ENCODE peak calls at places on chromosome 6, in five cellular contexts. One of them, this sample, is unnamed.

GRCh38 chr6:113879186-113880096 is 22.3 kb downstream of the MARCKS start:
- DNase-seq in pancreas: no peak
- DNase-seq in cardiac muscle cell: peak; percentile 70
- DNase-seq in H9: peak; percentile 65
- DNase-seq in neural crest cell: peak; percentile 30
- DNase-seq in this sample: peak; percentile 40

GRCh38 chr6:116118608-116119007 is 7.3 kb downstream of the COL10A1 start:
- DNase-seq in pancreas: no peak
- DNase-seq in cardiac muscle cell: no peak
- DNase-seq in H9: no peak
- DNase-seq in neural crest cell: no peak
- DNase-seq in this sample: no peak

GRCh38 chr6:54892831-54893230 is 46.3 kb downstream of the FAM83B start:
- DNase-seq in pancreas: no peak
- DNase-seq in cardiac muscle cell: no peak
- DNase-seq in H9: no peak
- DNase-seq in neural crest cell: no peak
- DNase-seq in this sample: no peak

GRCh38 chr6:33112148-33112547 is 36.4 kb downstream of the HLA-DPB1 start:
- DNase-seq in pancreas: no peak
- DNase-seq in cardiac muscle cell: peak; percentile 77
- DNase-seq in H9: no peak
- DNase-seq in neural crest cell: no peak
- DNase-seq in this sample: no peak

GRCh38 chr6:142013286-142013685 is 119.4 kb upstream of the GJE1 start:
- DNase-seq in pancreas: no peak
- DNase-seq in cardiac muscle cell: no peak
- DNase-seq in H9: no peak
- DNase-seq in neural crest cell: no peak
- DNase-seq in this sample: no peak

GRCh38 chr6:155493694-155494143 is 38.1 kb upstream of the NOX3 start:
- DNase-seq in pancreas: no peak
- DNase-seq in cardiac muscle cell: no peak
- DNase-seq in H9: no peak
- DNase-seq in neural crest cell: no peak
- DNase-seq in this sample: no peak

GRCh38 chr6:11229267-11230043 is 3.0 kb downstream of the NEDD9 start:
- DNase-seq in pancreas: no peak
- DNase-seq in cardiac muscle cell: peak; percentile 55
- DNase-seq in H9: peak; percentile 72
- DNase-seq in neural crest cell: peak; percentile 45
- DNase-seq in this sample: peak; percentile 40

GRCh38 chr6:112296122-112296521 is 41.8 kb upstream of the LAMA4 start:
- DNase-seq in pancreas: no peak
- DNase-seq in cardiac muscle cell: peak; percentile 60
- DNase-seq in H9: peak; percentile 68
- DNase-seq in neural crest cell: peak; percentile 8
- DNase-seq in this sample: no peak

GRCh38 chr6:20479075-20479871 is 55.0 kb upstream of the CDKAL1 start:
- DNase-seq in pancreas: no peak
- DNase-seq in cardiac muscle cell: no peak
- DNase-seq in H9: no peak
- DNase-seq in neural crest cell: no peak
- DNase-seq in this sample: no peak

GRCh38 chr6:161166176-161166575 is 107.7 kb downstream of the AGPAT4 start:
- DNase-seq in pancreas: no peak
- DNase-seq in cardiac muscle cell: no peak
- DNase-seq in H9: no peak
- DNase-seq in neural crest cell: no peak
- DNase-seq in this sample: no peak

GRCh38 chr6:88895911-88896310 is 67.5 kb downstream of the RNGTT start:
- DNase-seq in pancreas: no peak
- DNase-seq in cardiac muscle cell: no peak
- DNase-seq in H9: no peak
- DNase-seq in neural crest cell: no peak
- DNase-seq in this sample: no peak

GRCh38 chr6:44255848-44256247 is 1.5 kb downstream of the SLC35B2 start:
- DNase-seq in pancreas: no peak
- DNase-seq in cardiac muscle cell: no peak
- DNase-seq in H9: no peak
- DNase-seq in neural crest cell: no peak
- DNase-seq in this sample: no peak

GRCh38 chr6:56637640-56638039 is 5.0 kb downstream of the DST start:
- DNase-seq in pancreas: no peak
- DNase-seq in cardiac muscle cell: peak; percentile 61
- DNase-seq in H9: no peak
- DNase-seq in neural crest cell: no peak
- DNase-seq in this sample: no peak

GRCh38 chr6:152232494-152233151 is 404.5 kb downstream of the SYNE1 start:
- DNase-seq in pancreas: no peak
- DNase-seq in cardiac muscle cell: no peak
- DNase-seq in H9: no peak
- DNase-seq in neural crest cell: no peak
- DNase-seq in this sample: no peak

GRCh38 chr6:12886961-12887775 is 170.6 kb downstream of the PHACTR1 start:
- DNase-seq in pancreas: no peak
- DNase-seq in cardiac muscle cell: no peak
- DNase-seq in H9: peak; percentile 65
- DNase-seq in neural crest cell: no peak
- DNase-seq in this sample: no peak

GRCh38 chr6:100906325-100906724 is 25.2 kb upstream of the ASCC3 start:
- DNase-seq in pancreas: no peak
- DNase-seq in cardiac muscle cell: no peak
- DNase-seq in H9: no peak
- DNase-seq in neural crest cell: no peak
- DNase-seq in this sample: no peak

GRCh38 chr6:217048-217659 is 75.1 kb upstream of the DUSP22 start:
- DNase-seq in pancreas: peak; percentile 50
- DNase-seq in cardiac muscle cell: peak; percentile 15
- DNase-seq in H9: peak; percentile 87
- DNase-seq in neural crest cell: peak; percentile 32
- DNase-seq in this sample: peak; percentile 65

GRCh38 chr6:169454204-169454871 is 200.7 kb upstream of the THBS2 start:
- DNase-seq in pancreas: no peak
- DNase-seq in cardiac muscle cell: no peak
- DNase-seq in H9: no peak
- DNase-seq in neural crest cell: no peak
- DNase-seq in this sample: no peak

GRCh38 chr6:128076843-128077242 is 176.0 kb upstream of the THEMIS start:
- DNase-seq in pancreas: no peak
- DNase-seq in cardiac muscle cell: no peak
- DNase-seq in H9: no peak
- DNase-seq in neural crest cell: no peak
- DNase-seq in this sample: no peak

GRCh38 chr6:32604434-32604877 is 14.8 kb upstream of the HLA-DRB1 start:
- DNase-seq in pancreas: no peak
- DNase-seq in cardiac muscle cell: no peak
- DNase-seq in H9: no peak
- DNase-seq in neural crest cell: no peak
- DNase-seq in this sample: no peak

GRCh38 chr6:139577124-139577800 is 202.8 kb upstream of the CITED2 start:
- DNase-seq in pancreas: peak; percentile 84
- DNase-seq in cardiac muscle cell: no peak
- DNase-seq in H9: no peak
- DNase-seq in neural crest cell: no peak
- DNase-seq in this sample: no peak

GRCh38 chr6:159508966-159509365 is 184.1 kb downstream of the SOD2 start:
- DNase-seq in pancreas: no peak
- DNase-seq in cardiac muscle cell: no peak
- DNase-seq in H9: no peak
- DNase-seq in neural crest cell: no peak
- DNase-seq in this sample: no peak

GRCh38 chr6:119950681-119951080 is 601.1 kb upstream of the MAN1A1 start:
- DNase-seq in pancreas: no peak
- DNase-seq in cardiac muscle cell: no peak
- DNase-seq in H9: no peak
- DNase-seq in neural crest cell: no peak
- DNase-seq in this sample: no peak

GRCh38 chr6:20038805-20039204 is 173.5 kb downstream of the MBOAT1 start:
- DNase-seq in pancreas: no peak
- DNase-seq in cardiac muscle cell: no peak
- DNase-seq in H9: no peak
- DNase-seq in neural crest cell: no peak
- DNase-seq in this sample: no peak

GRCh38 chr6:43916091-43916923 is 146.3 kb downstream of the VEGFA start:
- DNase-seq in pancreas: no peak
- DNase-seq in cardiac muscle cell: no peak
- DNase-seq in H9: no peak
- DNase-seq in neural crest cell: no peak
- DNase-seq in this sample: no peak

GRCh38 chr6:30076333-30076732 is 764 bp upstream of the RNF39 start:
- DNase-seq in pancreas: no peak
- DNase-seq in cardiac muscle cell: no peak
- DNase-seq in H9: no peak
- DNase-seq in neural crest cell: no peak
- DNase-seq in this sample: no peak

GRCh38 chr6:21987501-21987957 is 309.3 kb downstream of the PRL start:
- DNase-seq in pancreas: peak; percentile 42
- DNase-seq in cardiac muscle cell: peak; percentile 76
- DNase-seq in H9: no peak
- DNase-seq in neural crest cell: peak; percentile 28
- DNase-seq in this sample: no peak

GRCh38 chr6:125790403-125791150 is at the start of gene NCOA7:
- DNase-seq in pancreas: peak; percentile 79
- DNase-seq in cardiac muscle cell: peak; percentile 83
- DNase-seq in H9: peak; percentile 80
- DNase-seq in neural crest cell: peak; percentile 54
- DNase-seq in this sample: peak; percentile 83

GRCh38 chr6:38188677-38189335 is 369.3 kb downstream of the ZFAND3 start:
- DNase-seq in pancreas: no peak
- DNase-seq in cardiac muscle cell: no peak
- DNase-seq in H9: no peak
- DNase-seq in neural crest cell: no peak
- DNase-seq in this sample: no peak

DNA sequence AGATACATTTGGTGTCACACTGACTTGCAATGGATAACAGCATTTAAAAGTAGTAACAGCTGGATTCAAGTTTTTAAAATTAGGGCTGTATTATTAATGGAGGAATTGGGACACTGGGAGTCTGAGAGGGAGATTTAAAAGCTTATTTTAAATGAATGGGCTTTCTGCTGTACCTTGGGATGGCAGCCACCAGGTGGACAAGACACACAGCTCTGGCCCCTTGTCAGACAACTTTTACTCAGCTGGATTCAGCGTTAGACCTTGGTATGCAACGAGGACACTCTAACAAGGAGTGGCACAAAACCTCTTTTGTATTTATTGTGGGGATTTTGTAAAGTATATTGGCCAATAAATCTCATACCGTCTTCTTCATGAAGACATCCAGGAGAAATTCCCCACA is 105.8 kb downstream of the LCA5 start:
- DNase-seq in pancreas: no peak
- DNase-seq in cardiac muscle cell: peak; percentile 13
- DNase-seq in H9: peak; percentile 41
- DNase-seq in neural crest cell: no peak
- DNase-seq in this sample: no peak
- TF ChIP-seq CTCF in pancreas: no peak
- TF ChIP-seq CTCF in cardiac muscle cell: no peak
- TF ChIP-seq CTCF in H9: peak; percentile 65
- TF ChIP-seq CTCF in neural crest cell: peak; percentile 67
- TF ChIP-seq CTCF in this sample: peak; percentile 29

DNA sequence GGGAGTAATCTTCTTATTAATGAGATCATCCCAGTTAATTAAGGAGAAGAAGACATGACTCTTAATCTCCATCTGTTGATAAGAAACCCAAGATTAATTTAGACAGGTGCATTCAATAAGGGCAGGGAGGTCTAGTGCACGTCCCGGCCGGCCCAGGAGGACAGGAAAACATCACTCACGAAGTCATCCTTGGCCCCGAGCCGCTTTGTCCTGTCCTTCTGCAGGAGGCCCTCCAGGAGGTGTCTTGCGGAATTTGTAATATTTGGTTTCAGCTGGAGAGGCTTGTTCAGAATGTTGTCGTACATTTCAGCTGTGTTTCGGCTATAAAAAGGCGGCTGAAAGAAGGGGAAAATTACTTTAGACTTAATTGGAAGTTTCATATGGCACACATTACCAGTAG is 118.4 kb upstream of the SLC2A12 start:
- DNase-seq in pancreas: no peak
- DNase-seq in cardiac muscle cell: no peak
- DNase-seq in H9: no peak
- DNase-seq in neural crest cell: no peak
- DNase-seq in this sample: no peak
- TF ChIP-seq CTCF in pancreas: no peak
- TF ChIP-seq CTCF in cardiac muscle cell: no peak
- TF ChIP-seq CTCF in H9: no peak
- TF ChIP-seq CTCF in neural crest cell: peak; percentile 29
- TF ChIP-seq CTCF in this sample: no peak

GRCh38 chr6:7899046-7899888 is 11.3 kb downstream of the TXNDC5 start:
- DNase-seq in pancreas: no peak
- DNase-seq in cardiac muscle cell: no peak
- DNase-seq in H9: no peak
- DNase-seq in neural crest cell: no peak
- DNase-seq in this sample: peak; percentile 51
- TF ChIP-seq CTCF in pancreas: no peak
- TF ChIP-seq CTCF in cardiac muscle cell: no peak
- TF ChIP-seq CTCF in H9: peak; percentile 35
- TF ChIP-seq CTCF in neural crest cell: no peak
- TF ChIP-seq CTCF in this sample: no peak

DNA sequence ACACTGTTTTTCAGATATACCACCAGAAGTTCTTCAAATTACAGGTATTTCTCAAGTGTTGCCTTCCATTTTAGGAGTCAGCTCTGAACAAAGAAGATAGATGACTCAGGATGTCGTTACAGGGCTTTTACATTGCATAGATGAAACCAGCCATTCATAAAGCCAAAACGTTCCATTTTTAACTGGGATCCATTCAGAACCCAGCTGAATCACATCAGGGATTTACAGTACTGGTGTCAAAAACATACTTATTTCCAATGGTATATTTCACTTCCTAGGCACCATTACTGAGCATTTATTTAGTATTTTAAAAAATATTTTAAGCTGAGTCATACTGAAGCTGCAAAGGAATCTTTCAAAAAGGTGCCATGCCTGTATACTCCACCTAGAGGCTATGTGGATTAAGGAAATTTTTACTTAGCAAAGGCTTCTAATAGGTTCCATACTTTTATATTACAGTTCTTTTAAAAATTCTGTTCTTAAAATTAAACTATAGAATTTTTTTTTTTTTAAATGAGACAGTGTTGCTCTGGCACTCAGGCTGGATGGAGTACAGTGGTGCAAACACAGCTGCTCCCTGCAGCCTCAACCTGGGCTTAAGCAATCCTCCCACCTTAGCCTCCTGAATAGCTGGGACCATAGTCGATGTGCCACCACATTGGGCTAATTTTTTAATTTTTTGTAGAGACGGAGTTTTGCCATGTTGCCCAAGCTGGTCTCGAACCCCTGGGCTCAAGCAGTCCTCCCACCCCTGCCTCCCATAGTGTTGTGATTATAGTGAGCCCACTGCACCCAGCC is 2.6 kb downstream of the ASF1A start:
- DNase-seq in pancreas: no peak
- DNase-seq in cardiac muscle cell: peak; percentile 24
- DNase-seq in H9: no peak
- DNase-seq in neural crest cell: no peak
- DNase-seq in this sample: no peak
- TF ChIP-seq CTCF in pancreas: peak; percentile 11
- TF ChIP-seq CTCF in cardiac muscle cell: peak; percentile 59
- TF ChIP-seq CTCF in H9: peak; percentile 65
- TF ChIP-seq CTCF in neural crest cell: peak; percentile 71
- TF ChIP-seq CTCF in this sample: peak; percentile 26